ENCODE peak calls at places on chromosomes 4 and X, in nine cellular contexts. Z, W, R, U, L, B, K, T and S are unnamed samples.

GRCh38 chrX:108270739-108271396 is 167.4 kb downstream of the COL4A6 start:
- DNase-seq in R (no peak), K (no peak), W (no peak), L (no peak), B (no peak), U (no peak), Z (no peak), T (no peak), S (no peak)

GRCh38 chrX:122850326-122850725 is 333.8 kb upstream of the GRIA3 start:
- DNase-seq in L (no peak), R (no peak), U (no peak), Z (no peak), T (no peak), W (no peak), B (no peak), K (no peak), S (no peak)

GRCh38 chr4:80072607-80073361 is at the start of gene ANTXR2:
- DNase-seq in T (peak), B (peak), K (peak), L (peak), W (peak), U (no peak), Z (peak), R (peak), S (peak)

GRCh38 chrX:144616317-144616716 is 631.0 kb upstream of the SPANXN1 start:
- DNase-seq in U (no peak), L (no peak), Z (no peak), R (no peak), W (no peak), T (no peak), K (no peak), B (no peak), S (no peak)

GRCh38 chrX:118228041-118228440 is 111.4 kb upstream of the KLHL13 start:
- DNase-seq in Z (no peak), T (no peak), B (no peak), R (no peak), W (no peak), K (no peak), U (no peak), L (no peak), S (no peak)

GRCh38 chr4:11268149-11268548 is 160.5 kb downstream of the HS3ST1 start:
- DNase-seq in B (no peak), R (no peak), Z (no peak), U (no peak), T (no peak), W (no peak), K (no peak), L (no peak), S (no peak)

GRCh38 chr4:150021483-150021882 is 56.8 kb upstream of the DCLK2 start:
- DNase-seq in K (no peak), T (no peak), U (no peak), Z (no peak), R (no peak), B (no peak), L (no peak), W (no peak), S (no peak)

GRCh38 chr4:153211986-153212720 is 7.9 kb downstream of the TRIM2 start:
- DNase-seq in T (no peak), B (no peak), L (no peak), W (no peak), K (no peak), Z (no peak), R (no peak), U (no peak), S (no peak)

GRCh38 chr4:174437756-174438155 is 84.5 kb downstream of the HPGD start:
- DNase-seq in L (no peak), U (no peak), W (no peak), K (no peak), T (no peak), B (no peak), Z (no peak), R (no peak), S (no peak)

GRCh38 chr4:65791111-65791806 is 121.0 kb upstream of the EPHA5 start:
- DNase-seq in L (no peak), K (no peak), W (no peak), T (no peak), B (no peak), U (no peak), R (no peak), Z (no peak), S (no peak)

GRCh38 chrX:420496-421223 is 34.0 kb upstream of the PPP2R3B start:
- DNase-seq in B (peak), Z (no peak), R (no peak), W (no peak), U (no peak), T (no peak), L (no peak), K (no peak), S (no peak)

GRCh38 chr4:75432683-75433082 is 81.5 kb downstream of the RCHY1 start:
- DNase-seq in T (no peak), K (no peak), L (peak), B (no peak), W (no peak), Z (no peak), U (no peak), R (no peak), S (no peak)

GRCh38 chr4:123816970-123817688 is 420.5 kb downstream of the SPRY1 start:
- DNase-seq in W (no peak), Z (no peak), U (no peak), K (no peak), L (no peak), R (no peak), B (no peak), T (no peak), S (no peak)

GRCh38 chr4:181659202-181659601 is 584.0 kb upstream of the TENM3 start:
- DNase-seq in W (no peak), R (no peak), U (no peak), T (no peak), K (no peak), Z (no peak), B (no peak), L (no peak), S (no peak)

GRCh38 chr4:25915359-25915716 is 1.3 kb downstream of the SMIM20 start:
- DNase-seq in W (peak), U (no peak), T (no peak), L (no peak), B (no peak), K (peak), Z (peak), R (no peak), S (no peak)

GRCh38 chrX:133838761-133839676 is 146.4 kb downstream of the GPC3 start:
- DNase-seq in Z (no peak), L (peak), R (no peak), K (peak), U (no peak), T (no peak), B (no peak), W (no peak), S (no peak)

GRCh38 chr4:14446311-14446710 is 556.0 kb upstream of the CPEB2 start:
- DNase-seq in Z (no peak), R (no peak), B (no peak), K (no peak), U (no peak), L (no peak), W (no peak), T (no peak), S (no peak)

GRCh38 chr4:40564815-40565505 is 64.7 kb downstream of the RBM47 start:
- DNase-seq in U (no peak), Z (no peak), W (no peak), R (no peak), B (no peak), L (no peak), T (no peak), K (no peak), S (no peak)

GRCh38 chr4:140091305-140091704 is 62.7 kb downstream of the MAML3 start:
- DNase-seq in K (no peak), U (no peak), R (no peak), Z (no peak), B (no peak), L (no peak), W (no peak), T (no peak), S (no peak)

GRCh38 chr4:146638801-146639351 is at the start of gene POU4F2:
- DNase-seq in Z (no peak), U (no peak), B (no peak), L (no peak), W (no peak), R (no peak), K (no peak), T (no peak), S (no peak)

GRCh38 chr4:24793219-24794005 is 2.0 kb upstream of the SOD3 start:
- DNase-seq in R (no peak), Z (no peak), L (peak), T (no peak), W (no peak), B (no peak), U (no peak), K (no peak), S (no peak)

GRCh38 chr4:2786794-2787229 is 6.1 kb upstream of the SH3BP2 start:
- DNase-seq in Z (no peak), R (peak), T (no peak), B (no peak), W (no peak), U (no peak), L (no peak), K (no peak), S (no peak)

GRCh38 chr4:184746532-184746870 is 12.6 kb upstream of the CENPU start:
- DNase-seq in K (peak), Z (peak), B (no peak), L (no peak), W (peak), R (no peak), T (no peak), U (no peak), S (no peak)

GRCh38 chr4:146981651-146982050 is 36.0 kb upstream of the TTC29 start:
- DNase-seq in U (no peak), R (no peak), L (no peak), T (no peak), K (no peak), W (no peak), Z (no peak), B (no peak), S (no peak)

GRCh38 chr4:72358483-72358882 is 210.5 kb downstream of the ADAMTS3 start:
- DNase-seq in K (no peak), R (no peak), L (no peak), T (no peak), Z (no peak), U (no peak), B (no peak), W (no peak), S (no peak)

GRCh38 chr4:72886602-72887001 is 182.9 kb downstream of the COX18 start:
- DNase-seq in B (no peak), W (no peak), L (no peak), U (no peak), T (no peak), K (no peak), R (no peak), Z (no peak), S (no peak)

GRCh38 chr4:16532240-16532990 is 306.1 kb upstream of the TAPT1 start:
- DNase-seq in K (peak), U (no peak), L (no peak), W (peak), B (no peak), R (no peak), Z (peak), T (no peak), S (no peak)

GRCh38 chr4:121950212-121950679 is 1.6 kb downstream of the TRPC3 start:
- DNase-seq in K (peak), W (peak), U (no peak), B (peak), L (peak), R (peak), Z (peak), T (peak), S (no peak)

GRCh38 chrX:31070057-31070468 is 1.8 kb downstream of the FTHL17 start:
- DNase-seq in K (no peak), W (no peak), L (no peak), B (no peak), Z (no peak), T (no peak), R (no peak), U (peak), S (no peak)

GRCh38 chrX:119236599-119237525 is 777 bp downstream of the PGRMC1 start:
- DNase-seq in R (peak), W (peak), L (no peak), T (peak), K (peak), Z (peak), B (peak), U (no peak), S (no peak)
- TF ChIP-seq POLR2A in R (no peak), W (no peak), L (no peak), T (no peak), K (no peak), Z (peak), B (no peak), U (no peak), S (no peak)

DNA sequence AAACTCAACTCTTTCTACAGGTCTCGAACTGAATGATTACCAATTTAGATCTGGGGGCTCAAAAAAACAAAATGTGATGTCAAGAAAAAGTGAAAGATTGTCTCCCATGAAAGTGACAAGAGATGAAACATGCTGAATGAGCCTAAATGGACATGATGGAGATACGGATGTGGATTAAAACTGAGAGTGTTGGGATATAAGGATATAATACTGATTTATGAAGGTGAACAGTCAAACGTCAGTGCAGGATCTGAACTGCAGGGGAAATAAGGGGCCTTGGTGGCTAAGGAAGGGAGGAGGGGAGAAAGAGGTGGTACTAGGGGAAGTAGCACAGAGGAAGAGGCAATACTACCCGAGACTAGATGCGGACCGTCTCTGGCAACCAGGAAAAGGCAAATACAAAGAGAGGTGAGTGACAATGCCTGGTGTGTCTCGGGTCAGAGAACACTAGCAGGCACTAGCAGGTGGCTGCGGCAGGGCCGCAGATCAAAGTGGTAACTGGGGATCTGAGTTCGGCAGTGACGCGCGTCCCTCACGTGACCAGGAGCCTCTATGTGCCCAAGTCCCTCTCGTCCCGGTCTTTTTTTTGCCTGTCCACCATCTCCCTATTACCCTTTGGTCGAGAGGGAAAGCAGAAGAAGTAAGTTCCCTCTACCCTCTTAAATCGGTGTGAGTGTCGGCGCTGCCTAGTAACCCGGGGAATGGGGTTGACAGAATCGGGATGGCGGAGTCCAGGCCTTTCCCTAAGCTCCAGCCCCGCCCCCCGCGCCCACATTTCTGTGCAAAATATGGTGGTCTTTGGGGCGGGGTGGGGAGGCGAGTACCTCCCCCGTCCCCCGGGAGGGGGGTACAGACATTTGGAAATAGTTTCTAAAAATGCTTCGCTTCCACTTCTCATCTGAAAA is at the start of gene TCEAL1:
- DNase-seq in B (peak), U (no peak), T (peak), W (peak), Z (peak), L (no peak), R (peak), K (peak), S (no peak)
- TF ChIP-seq POLR2A in B (no peak), U (peak), T (no peak), W (peak), Z (peak), L (no peak), R (no peak), K (peak), S (no peak)

DNA sequence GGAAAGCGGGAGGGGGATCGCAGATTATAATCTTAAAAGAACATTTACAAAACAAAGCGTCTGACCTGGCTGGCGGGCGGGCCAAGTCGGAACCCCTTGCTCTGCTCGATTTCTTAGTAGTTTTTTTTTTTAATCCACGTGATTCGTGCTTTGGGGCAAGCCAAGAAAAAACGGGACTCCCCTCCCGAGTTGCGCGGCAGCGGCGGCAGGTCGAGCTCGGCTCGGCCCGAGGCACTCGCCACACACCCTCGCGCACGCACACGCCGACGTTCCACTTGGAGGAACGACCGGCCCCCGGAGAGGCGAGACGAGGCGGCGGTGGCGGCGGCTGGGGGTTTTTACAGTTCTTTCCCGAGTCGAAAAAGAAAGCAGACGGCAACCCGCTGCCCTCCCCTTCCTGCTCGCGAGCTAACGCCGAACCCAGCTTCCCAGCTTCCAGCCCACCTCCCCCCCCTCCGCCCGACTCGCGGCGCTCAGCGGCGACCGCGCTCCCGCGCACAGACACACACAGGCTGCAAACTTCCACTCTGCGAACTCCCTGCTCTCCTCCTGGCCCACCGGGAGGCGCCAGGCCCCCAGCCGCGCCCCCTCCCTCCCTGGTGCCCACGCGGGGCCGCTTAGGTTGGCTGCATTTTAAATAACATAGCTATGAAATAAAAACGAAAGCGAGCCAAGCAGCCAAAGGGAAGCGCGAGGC is 1.2 kb downstream of the BCOR start:
- DNase-seq in B (peak), W (peak), L (peak), R (peak), Z (peak), U (no peak), K (no peak), T (peak), S (no peak)
- TF ChIP-seq POLR2A in B (no peak), W (no peak), L (no peak), R (no peak), Z (no peak), U (peak), K (no peak), T (no peak), S (no peak)

GRCh38 chr4:165476214-165477098 is 97.6 kb downstream of the CPE start:
- DNase-seq in W (no peak), U (no peak), L (no peak), Z (no peak), R (no peak), T (no peak), B (no peak), K (no peak), S (no peak)
- TF ChIP-seq POLR2A in W (no peak), U (no peak), L (no peak), Z (no peak), R (no peak), T (no peak), B (no peak), K (no peak), S (no peak)

GRCh38 chr4:78776729-78777555 is 792 bp downstream of the BMP2K start:
- DNase-seq in K (peak), Z (peak), B (peak), L (peak), U (no peak), W (peak), T (peak), R (peak), S (peak)

GRCh38 chr4:78777556-78777900 is 1.4 kb downstream of the BMP2K start:
- DNase-seq in L (no peak), Z (no peak), U (no peak), B (no peak), T (no peak), K (no peak), W (no peak), R (no peak), S (no peak)

GRCh38 chr4:78774395-78774794 is 1.8 kb upstream of the BMP2K start:
- DNase-seq in R (no peak), W (no peak), Z (no peak), U (no peak), K (no peak), T (no peak), B (no peak), L (no peak), S (no peak)

GRCh38 chr4:78776031-78776728 is at the start of gene BMP2K:
- DNase-seq in U (no peak), R (peak), L (peak), B (peak), K (peak), T (peak), Z (peak), W (peak), S (peak)

GRCh38 chr4:78775278-78776030 is 696 bp upstream of the BMP2K start:
- DNase-seq in K (peak), B (peak), W (peak), U (no peak), L (peak), Z (peak), R (peak), T (peak), S (peak)
- TF ChIP-seq POLR2A in K (peak), B (peak), W (peak), U (no peak), L (peak), Z (peak), R (no peak), T (no peak), S (no peak)

GRCh38 chrX:53422915-53423268 is 219 bp downstream of the RIBC1 start:
- DNase-seq in U (no peak), B (no peak), L (no peak), Z (no peak), K (no peak), T (no peak), R (no peak), W (no peak), S (no peak)

GRCh38 chrX:53421125-53421524 is 1.3 kb downstream of the SMC1A start:
- DNase-seq in L (no peak), Z (no peak), T (no peak), R (no peak), W (no peak), U (no peak), B (no peak), K (no peak), S (no peak)

GRCh38 chrX:53421772-53422090 is 723 bp downstream of the SMC1A start:
- DNase-seq in K (no peak), B (no peak), R (no peak), W (no peak), U (no peak), T (no peak), L (peak), Z (no peak), S (no peak)

DNA sequence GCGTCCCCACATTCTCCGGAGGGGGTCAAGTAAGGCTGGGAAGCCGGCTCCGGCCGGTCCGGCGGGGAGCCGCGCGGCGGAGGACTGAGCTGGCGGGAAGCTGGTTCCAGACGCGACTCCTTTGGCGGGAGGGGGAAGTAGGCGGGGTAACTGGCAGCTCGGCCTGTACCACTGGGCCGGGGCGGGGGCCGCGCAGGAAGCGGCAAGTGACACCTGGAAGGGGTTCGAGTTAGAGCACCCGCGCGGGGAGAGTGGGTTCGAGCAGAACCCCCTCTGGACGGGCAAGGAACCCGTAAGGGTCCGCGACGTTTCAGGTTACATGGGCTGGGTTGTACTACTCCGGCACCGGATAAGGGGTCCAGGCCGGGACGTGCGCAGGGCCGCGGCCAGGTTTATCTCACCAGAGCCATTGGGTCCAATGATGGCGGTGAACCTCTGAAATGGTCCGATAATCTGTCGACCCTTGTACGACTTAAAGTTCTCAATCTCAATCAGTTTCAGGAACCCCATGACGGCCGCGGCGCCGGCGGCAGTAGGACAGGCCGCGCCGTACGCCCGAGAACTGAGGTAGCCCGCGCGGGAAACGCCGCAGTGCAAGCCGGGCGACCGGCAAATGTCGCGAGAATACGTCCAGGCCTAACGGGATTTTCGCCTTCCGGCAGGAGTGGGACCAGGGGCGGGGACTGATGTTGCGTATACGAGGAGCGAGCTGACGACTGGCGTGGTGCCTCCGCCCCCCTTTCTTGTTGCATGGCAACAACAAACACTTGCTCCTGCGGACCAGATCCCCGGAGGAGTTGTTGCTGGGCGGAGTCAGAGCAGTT is at the start of the genes RIBC1 and SMC1A:
- DNase-seq in W (peak), B (peak), K (peak), Z (peak), R (peak), T (peak), U (peak), L (peak), S (peak)
- TF ChIP-seq POLR2A in W (peak), B (peak), K (no peak), Z (peak), R (no peak), T (no peak), U (peak), L (peak), S (no peak)